ENCODE peak calls at places on chromosomes 4 and X, in six cellular contexts. W is SK-N-SH; D is pancreas; N is vagina; V is CD8-positive, alpha-beta T cell; B is tibial artery. A is an unnamed sample.

GRCh38 chrX:108230562-108230961 is 139.0 kb downstream of the ATG4A start:
- DNase-seq in W (no peak), D (no peak), N (no peak), V (no peak), B (no peak), A (no peak)

GRCh38 chr4:23269583-23269982 is 576.8 kb downstream of the GBA3 start:
- DNase-seq in W (no peak), D (no peak), N (no peak), V (no peak), B (no peak), A (no peak)

GRCh38 chr4:142534994-142535393 is 311.1 kb downstream of the INPP4B start:
- DNase-seq in W (no peak), D (no peak), N (no peak), V (no peak), B (no peak), A (no peak)

GRCh38 chrX:47802589-47802988 is 34.1 kb upstream of the ZNF81 start:
- DNase-seq in W (no peak), D (no peak), N (no peak), V (no peak), B (no peak), A (no peak)

GRCh38 chrX:4710618-4711433 is 997.4 kb upstream of the PRKX start:
- DNase-seq in W (no peak), D (peak; percentile 65), N (no peak), V (no peak), B (no peak), A (no peak)

GRCh38 chr4:77203380-77204197 is 46.6 kb downstream of the CCNG2 start:
- DNase-seq in W (peak; percentile 61), D (peak; percentile 57), N (no peak), V (peak; percentile 58), B (peak; percentile 72), A (peak; percentile 58)

GRCh38 chr4:94420356-94420755 is 31.4 kb upstream of the PDLIM5 start:
- DNase-seq in W (no peak), D (no peak), N (no peak), V (no peak), B (no peak), A (no peak)

GRCh38 chr4:17492876-17493275 is 19.0 kb downstream of the QDPR start:
- DNase-seq in W (no peak), D (no peak), N (no peak), V (no peak), B (no peak), A (no peak)

GRCh38 chrX:74536142-74537010 is 78.0 kb downstream of the RLIM start:
- DNase-seq in W (peak; percentile 86), D (peak; percentile 64), N (peak; percentile 77), V (no peak), B (peak; percentile 93), A (peak; percentile 91)

GRCh38 chrX:78997870-78998558 is 52.8 kb downstream of the P2RY10 start:
- DNase-seq in W (no peak), D (no peak), N (no peak), V (peak; percentile 1), B (no peak), A (no peak)

DNA sequence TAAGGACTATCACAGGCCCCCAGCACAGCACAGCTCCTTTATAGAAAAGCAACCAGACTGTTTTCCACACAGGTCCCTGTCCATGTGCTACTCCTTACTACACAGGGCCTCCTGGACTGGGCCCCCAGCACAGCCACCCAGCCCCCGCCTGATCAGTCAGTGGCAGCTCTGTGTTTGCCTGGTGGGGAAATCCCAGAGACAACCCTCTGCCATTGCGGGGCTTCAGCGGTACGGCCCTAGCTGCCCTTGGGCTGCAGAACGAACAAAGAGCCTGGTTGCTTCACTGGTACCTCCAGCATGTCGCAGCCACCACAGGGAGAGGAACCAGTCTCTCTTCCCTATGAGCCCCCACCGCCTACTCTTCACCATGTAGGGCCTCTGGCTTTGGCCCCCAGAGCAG is 30.7 kb downstream of the CBR4 start:
- DNase-seq in W (no peak), D (no peak), N (no peak), V (no peak), B (no peak), A (no peak)
- H3K9me3 ChIP-seq in W (peaks cover 17% of the 10 kb centered on the region), D (no peaks in the 10 kb centered on the region), N (peaks cover 15% of the 10 kb centered on the region), V (no peaks in the 10 kb centered on the region), B (peaks cover 33% of the 10 kb centered on the region), A (peaks cover 13% of the 10 kb centered on the region)

DNA sequence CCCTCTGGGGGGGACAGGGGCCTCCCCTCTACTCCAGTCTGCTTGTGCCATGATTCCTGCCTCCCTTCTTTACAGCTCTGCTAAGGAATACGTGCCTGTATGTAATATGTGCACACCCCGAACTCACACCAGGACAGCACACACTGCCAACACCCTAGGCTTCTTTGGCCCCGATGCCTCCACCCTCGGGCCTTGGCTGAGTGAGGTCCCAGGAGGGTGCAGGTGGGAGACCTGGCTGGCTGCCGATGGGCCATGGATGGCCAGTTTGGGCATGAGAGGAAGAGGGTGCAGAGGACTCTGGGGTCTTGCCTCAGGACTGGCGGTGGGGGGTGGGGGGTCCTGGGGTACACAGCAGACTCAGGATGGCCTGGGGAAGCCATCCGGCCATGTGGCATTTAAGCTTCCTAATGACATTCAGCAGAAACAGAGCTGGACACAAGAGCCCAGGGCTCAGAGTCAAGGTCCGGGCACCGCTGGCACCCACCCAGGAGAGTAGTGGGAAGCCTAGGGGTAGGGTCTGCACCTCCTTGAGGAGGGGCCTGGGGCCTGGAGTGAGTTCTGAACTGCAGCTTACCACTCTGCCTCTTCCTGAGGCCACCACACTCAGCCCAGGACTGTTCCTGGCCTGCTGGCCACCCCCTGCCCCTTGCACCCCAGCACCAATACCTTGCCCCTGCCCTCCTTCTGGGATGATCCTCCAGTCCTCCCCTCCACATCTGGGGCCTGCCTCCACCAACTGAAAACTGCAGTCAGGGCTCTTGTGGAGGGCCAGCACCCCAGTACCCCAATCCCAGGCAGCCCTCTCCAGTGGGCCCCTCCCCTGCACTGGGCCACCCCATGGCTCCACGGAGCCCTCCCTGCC is 2.1 kb upstream of the PCGF3 start:
- DNase-seq in W (no peak), D (no peak), N (no peak), V (no peak), B (no peak), A (no peak)
- H3K4me1 ChIP-seq in W (no peaks in the 10 kb centered on the region), D (no peaks in the 10 kb centered on the region), N (peaks cover 25% of the 10 kb centered on the region), V (peaks cover 21% of the 10 kb centered on the region), B (no peaks in the 10 kb centered on the region), A (peaks cover 12% of the 10 kb centered on the region)

GRCh38 chr4:687048-687974 is 1.6 kb downstream of the SLC49A3 start:
- DNase-seq in W (peak; percentile 47), D (peak; percentile 84), N (no peak), V (no peak), B (peak; percentile 92), A (peak; percentile 95)
- H3K4me3 ChIP-seq in W (no peak overlapping the region), D (no peak overlapping the region), N (peak overlapping the region; percentile 37), V (no peak overlapping the region), B (no peak overlapping the region), A (peak overlapping the region; percentile 66)

DNA sequence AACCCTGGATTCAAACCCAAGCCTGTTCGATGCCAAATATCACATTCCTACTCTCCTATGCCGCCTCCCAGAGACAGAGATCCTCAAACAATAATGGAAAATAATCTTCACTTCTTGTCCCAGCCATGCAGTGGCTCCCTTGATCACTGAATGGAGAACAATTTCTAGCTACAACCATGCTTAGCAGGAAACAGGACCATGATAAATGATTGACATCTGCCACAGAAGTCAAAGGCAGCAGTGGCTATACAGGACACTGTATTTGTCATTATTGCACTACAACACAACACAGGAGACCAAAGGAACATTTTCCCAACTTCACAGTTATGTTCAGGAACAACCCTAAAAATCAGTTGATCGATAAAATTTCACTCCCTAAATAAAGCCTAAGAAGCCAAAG is 243.3 kb upstream of the SLC7A11 start:
- DNase-seq in W (no peak), D (no peak), N (no peak), V (no peak), B (no peak), A (no peak)
- H3K9me3 ChIP-seq in W (no peaks in the 10 kb centered on the region), D (no peaks in the 10 kb centered on the region), N (no peaks in the 10 kb centered on the region), V (no peaks in the 10 kb centered on the region), B (no peaks in the 10 kb centered on the region), A (no peaks in the 10 kb centered on the region)